ENCODE peak calls at places on chromosomes 16 and 17, in nine cellular contexts. K is AG09319; T is effector CD4-positive, alpha-beta T cell; C is NCI-H345; G is HuH-7.5; A is HL-60; M is KBM-7; P is effector memory CD8-positive, alpha-beta T cell; O is osteocyte. U is an unnamed sample.

GRCh38 chr16:11099672-11100195 is 155.4 kb downstream of the CLEC16A start:
- DNase-seq in K (no peak), T (no peak), C (no peak), G (no peak), A (no peak), M (no peak), P (no peak), O (no peak), U (no peak)

GRCh38 chr17:63675607-63676539 is 24.1 kb downstream of the LIMD2 start:
- DNase-seq in K (peak), T (no peak), C (no peak), G (peak), A (peak), M (peak), P (no peak), O (no peak), U (no peak)

GRCh38 chr16:66446737-66447136 is 19.6 kb downstream of the BEAN1 start:
- DNase-seq in K (no peak), T (no peak), C (no peak), G (no peak), A (no peak), M (no peak), P (no peak), O (no peak), U (no peak)

GRCh38 chr17:14301761-14302401 is 1.0 kb downstream of the HS3ST3B1 start:
- DNase-seq in K (no peak), T (peak), C (no peak), G (peak), A (peak), M (peak), P (peak), O (peak), U (no peak)

GRCh38 chr17:17989618-17990017 is 17.0 kb downstream of the DRC3 start:
- DNase-seq in K (no peak), T (no peak), C (no peak), G (no peak), A (no peak), M (no peak), P (no peak), O (no peak), U (no peak)

GRCh38 chr17:49787932-49788442 is 494 bp upstream of the KAT7 start:
- DNase-seq in K (no peak), T (peak), C (no peak), G (no peak), A (peak), M (no peak), P (peak), O (no peak), U (no peak)

GRCh38 chr17:81825841-81826471 is 7.1 kb downstream of the MCRIP1 start:
- DNase-seq in K (no peak), T (no peak), C (no peak), G (no peak), A (no peak), M (no peak), P (no peak), O (no peak), U (no peak)

GRCh38 chr17:44543213-44543904 is 13.9 kb upstream of the FZD2 start:
- DNase-seq in K (peak), T (no peak), C (no peak), G (peak), A (no peak), M (no peak), P (no peak), O (peak), U (no peak)

GRCh38 chr17:14395255-14395654 is 94.4 kb downstream of the HS3ST3B1 start:
- DNase-seq in K (no peak), T (no peak), C (no peak), G (no peak), A (no peak), M (no peak), P (no peak), O (no peak), U (no peak)

GRCh38 chr16:22329199-22329695 is 32.0 kb downstream of the POLR3E start:
- DNase-seq in K (no peak), T (no peak), C (no peak), G (no peak), A (no peak), M (no peak), P (no peak), O (peak), U (no peak)

GRCh38 chr16:85402910-85403692 is 210.0 kb upstream of the GSE1 start:
- DNase-seq in K (no peak), T (no peak), C (peak), G (no peak), A (peak), M (peak), P (no peak), O (no peak), U (no peak)

GRCh38 chr16:19878760-19879159 is 5.9 kb downstream of the GPRC5B start:
- DNase-seq in K (no peak), T (no peak), C (no peak), G (no peak), A (no peak), M (no peak), P (no peak), O (no peak), U (no peak)

GRCh38 chr17:79028496-79029326 is 4.7 kb downstream of the C1QTNF1 start:
- DNase-seq in K (no peak), T (no peak), C (no peak), G (no peak), A (no peak), M (no peak), P (no peak), O (no peak), U (no peak)

GRCh38 chr16:68275611-68276191 is 11.4 kb downstream of the SLC7A6 start:
- DNase-seq in K (no peak), T (peak), C (peak), G (no peak), A (no peak), M (peak), P (peak), O (no peak), U (peak)

U was measured in naive thymus-derived CD8-positive, alpha-beta T cell.